ENCODE peak calls at places on chromosomes 5 and 9, in six cellular contexts. D, B, T, Q, A and Z are unnamed samples.

GRCh38 chr5:531101-531748 is 7.0 kb upstream of the SLC9A3 start:
- DNase-seq in D (no peak), B (no peak), T (no peak), Q (no peak), A (no peak), Z (no peak)

GRCh38 chr5:164188733-164189148 is 683.3 kb downstream of the MAT2B start:
- DNase-seq in D (no peak), B (no peak), T (no peak), Q (no peak), A (peak), Z (no peak)

GRCh38 chr9:90830977-90831376 is 29.4 kb downstream of the SYK start:
- DNase-seq in D (no peak), B (no peak), T (no peak), Q (no peak), A (no peak), Z (peak)

GRCh38 chr5:107074991-107075390 is 595.7 kb downstream of the EFNA5 start:
- DNase-seq in D (no peak), B (peak), T (no peak), Q (no peak), A (no peak), Z (no peak)

GRCh38 chr5:145324101-145324500 is 511.0 kb downstream of the PRELID2 start:
- DNase-seq in D (no peak), B (no peak), T (no peak), Q (no peak), A (no peak), Z (no peak)

GRCh38 chr5:157865844-157866243 is 6.9 kb upstream of the CLINT1 start:
- DNase-seq in D (no peak), B (no peak), T (no peak), Q (no peak), A (no peak), Z (no peak)

GRCh38 chr5:35264509-35264908 is 34.2 kb upstream of the PRLR start:
- DNase-seq in D (no peak), B (no peak), T (no peak), Q (no peak), A (no peak), Z (no peak)

GRCh38 chr9:70079364-70080103 is 35.9 kb downstream of the MAMDC2 start:
- DNase-seq in D (no peak), B (no peak), T (no peak), Q (no peak), A (no peak), Z (no peak)

GRCh38 chr5:62506659-62507460 is 71.8 kb upstream of the LRRC70 start:
- DNase-seq in D (no peak), B (no peak), T (no peak), Q (no peak), A (no peak), Z (no peak)